ENCODE peak calls at places on chromosomes 6 and 20, in five cellular contexts. T, Z, N, M and W are unnamed samples.

GRCh38 chr6:1388927-1389790 is at the start of gene FOXF2:
- DNase-seq in T (no peak), Z (no peak), N (no peak), M (no peak), W (no peak)

GRCh38 chr6:156720739-156721714 is 56.2 kb upstream of the ARID1B start:
- DNase-seq in T (no peak), Z (no peak), N (no peak), M (no peak), W (no peak)

GRCh38 chr6:129370268-129370916 is 339.6 kb downstream of the ARHGAP18 start:
- DNase-seq in T (no peak), Z (no peak), N (peak), M (peak), W (no peak)

GRCh38 chr6:4374231-4374630 is 238.9 kb upstream of the ECI2 start:
- DNase-seq in T (peak), Z (no peak), N (no peak), M (no peak), W (no peak)

GRCh38 chr6:33746036-33746600 is 587 bp downstream of the IP6K3 start:
- DNase-seq in T (peak), Z (no peak), N (no peak), M (no peak), W (no peak)

GRCh38 chr20:16417001-16417400 is 156.2 kb downstream of the KIF16B start:
- DNase-seq in T (no peak), Z (no peak), N (no peak), M (no peak), W (no peak)

GRCh38 chr6:75023634-75024033 is 182.2 kb downstream of the COL12A1 start:
- DNase-seq in T (no peak), Z (no peak), N (no peak), M (no peak), W (no peak)

GRCh38 chr20:46983466-46983865 is 88.8 kb downstream of the EYA2 start:
- DNase-seq in T (no peak), Z (no peak), N (no peak), M (no peak), W (no peak)

GRCh38 chr20:1440024-1440423 is 26.6 kb downstream of the NSFL1C start:
- DNase-seq in T (no peak), Z (no peak), N (no peak), M (no peak), W (no peak)

GRCh38 chr20:6395695-6396094 is 272.9 kb upstream of the FERMT1 start:
- DNase-seq in T (no peak), Z (no peak), N (no peak), M (no peak), W (no peak)

GRCh38 chr20:4457566-4458543 is 263.9 kb upstream of the PRND start:
- DNase-seq in T (no peak), Z (no peak), N (no peak), M (no peak), W (no peak)

GRCh38 chr6:149450679-149451360 is 34.0 kb downstream of the ZC3H12D start:
- DNase-seq in T (no peak), Z (no peak), N (no peak), M (no peak), W (no peak)

GRCh38 chr20:20593447-20594170 is 118.8 kb downstream of the RALGAPA2 start:
- DNase-seq in T (peak), Z (no peak), N (no peak), M (peak), W (no peak)

GRCh38 chr6:30397697-30398096 is 52.7 kb downstream of the RPP21 start:
- DNase-seq in T (no peak), Z (no peak), N (no peak), M (no peak), W (no peak)

GRCh38 chr20:2316847-2317495 is 21.2 kb downstream of the TGM3 start:
- DNase-seq in T (no peak), Z (no peak), N (no peak), M (no peak), W (peak)

GRCh38 chr6:16081337-16081736 is 47.5 kb upstream of the MYLIP start:
- DNase-seq in T (no peak), Z (no peak), N (no peak), M (no peak), W (no peak)

GRCh38 chr6:24078200-24078599 is 47.8 kb upstream of the NRSN1 start:
- DNase-seq in T (no peak), Z (no peak), N (no peak), M (no peak), W (no peak)

GRCh38 chr6:42441661-42442081 is 10.1 kb downstream of the TRERF1 start:
- DNase-seq in T (no peak), Z (no peak), N (no peak), M (no peak), W (no peak)

GRCh38 chr6:98941319-98941718 is 6.4 kb downstream of the FBXL4 start:
- DNase-seq in T (no peak), Z (no peak), N (no peak), M (no peak), W (no peak)

GRCh38 chr20:49852522-49853055 is 40.0 kb downstream of the SLC9A8 start:
- DNase-seq in T (no peak), Z (no peak), N (no peak), M (no peak), W (no peak)

GRCh38 chr20:61253264-61253639 is 1.2 kb downstream of the CDH4 start:
- DNase-seq in T (no peak), Z (peak), N (no peak), M (no peak), W (no peak)

GRCh38 chr6:15539722-15540270 is 123.0 kb downstream of the DTNBP1 start:
- DNase-seq in T (no peak), Z (no peak), N (no peak), M (no peak), W (no peak)

GRCh38 chr6:106101466-106101865 is 15.3 kb downstream of the PRDM1 start:
- DNase-seq in T (no peak), Z (no peak), N (no peak), M (no peak), W (no peak)

GRCh38 chr6:23180504-23181293 is 611.3 kb downstream of the HDGFL1 start:
- DNase-seq in T (peak), Z (no peak), N (no peak), M (peak), W (no peak)